ENCODE peak calls at places on chromosomes 1 and 21, in nine cellular contexts. One of them, this sample, is unnamed.

GRCh38 chr1:223242971-223243370 is 99.9 kb upstream of the TLR5 start:
- DNase-seq in foreskin fibroblast: no peak
- DNase-seq in tibial nerve: no peak
- DNase-seq in BJ: no peak
- DNase-seq in left ventricle myocardium inferior: no peak
- DNase-seq in A673: no peak
- DNase-seq in skeletal muscle cell: no peak
- DNase-seq in breast epithelium: no peak
- DNase-seq in lung: no peak
- DNase-seq in this sample: no peak

GRCh38 chr1:161726631-161727342 is 5.4 kb downstream of the FCRLB start:
- DNase-seq in A673: peak; percentile 91
- DNase-seq in foreskin fibroblast: peak; percentile 95
- DNase-seq in skeletal muscle cell: no peak
- DNase-seq in breast epithelium: peak; percentile 72
- DNase-seq in BJ: no peak
- DNase-seq in lung: peak; percentile 83
- DNase-seq in tibial nerve: peak; percentile 80
- DNase-seq in left ventricle myocardium inferior: peak; percentile 90
- DNase-seq in this sample: no peak

GRCh38 chr1:151156515-151156819 is at the start of gene TNFAIP8L2:
- DNase-seq in tibial nerve: no peak
- DNase-seq in lung: peak; percentile 62
- DNase-seq in A673: no peak
- DNase-seq in left ventricle myocardium inferior: peak; percentile 58
- DNase-seq in skeletal muscle cell: no peak
- DNase-seq in foreskin fibroblast: peak; percentile 13
- DNase-seq in BJ: no peak
- DNase-seq in breast epithelium: no peak
- DNase-seq in this sample: peak; percentile 41

GRCh38 chr1:107293901-107294600 is 153.2 kb downstream of the NTNG1 start:
- DNase-seq in foreskin fibroblast: no peak
- DNase-seq in A673: no peak
- DNase-seq in lung: no peak
- DNase-seq in skeletal muscle cell: no peak
- DNase-seq in tibial nerve: no peak
- DNase-seq in breast epithelium: no peak
- DNase-seq in left ventricle myocardium inferior: no peak
- DNase-seq in BJ: no peak
- DNase-seq in this sample: no peak

GRCh38 chr1:162629651-162630050 is 2.6 kb upstream of the DDR2 start:
- DNase-seq in skeletal muscle cell: peak; percentile 74
- DNase-seq in BJ: peak; percentile 76
- DNase-seq in left ventricle myocardium inferior: no peak
- DNase-seq in breast epithelium: no peak
- DNase-seq in A673: peak; percentile 34
- DNase-seq in foreskin fibroblast: peak; percentile 82
- DNase-seq in lung: no peak
- DNase-seq in tibial nerve: no peak
- DNase-seq in this sample: no peak

GRCh38 chr1:39902121-39902807 is 547 bp upstream of the MYCL start:
- DNase-seq in breast epithelium: peak; percentile 79
- DNase-seq in foreskin fibroblast: peak; percentile 65
- DNase-seq in BJ: no peak
- DNase-seq in lung: peak; percentile 84
- DNase-seq in A673: no peak
- DNase-seq in tibial nerve: peak; percentile 26
- DNase-seq in left ventricle myocardium inferior: peak; percentile 63
- DNase-seq in skeletal muscle cell: no peak
- DNase-seq in this sample: no peak

GRCh38 chr1:221900678-221901077 is 158.8 kb upstream of the DUSP10 start:
- DNase-seq in left ventricle myocardium inferior: no peak
- DNase-seq in lung: no peak
- DNase-seq in tibial nerve: no peak
- DNase-seq in A673: no peak
- DNase-seq in BJ: no peak
- DNase-seq in skeletal muscle cell: no peak
- DNase-seq in foreskin fibroblast: no peak
- DNase-seq in breast epithelium: no peak
- DNase-seq in this sample: no peak

GRCh38 chr1:47324682-47325081 is 8.9 kb upstream of the CMPK1 start:
- DNase-seq in foreskin fibroblast: no peak
- DNase-seq in skeletal muscle cell: no peak
- DNase-seq in breast epithelium: no peak
- DNase-seq in A673: peak; percentile 38
- DNase-seq in tibial nerve: no peak
- DNase-seq in lung: no peak
- DNase-seq in BJ: no peak
- DNase-seq in left ventricle myocardium inferior: no peak
- DNase-seq in this sample: no peak

GRCh38 chr1:208235983-208236761 is 8.0 kb downstream of the PLXNA2 start:
- DNase-seq in skeletal muscle cell: no peak
- DNase-seq in A673: no peak
- DNase-seq in left ventricle myocardium inferior: peak; percentile 58
- DNase-seq in lung: peak; percentile 67
- DNase-seq in breast epithelium: no peak
- DNase-seq in tibial nerve: peak; percentile 28
- DNase-seq in foreskin fibroblast: peak; percentile 77
- DNase-seq in BJ: no peak
- DNase-seq in this sample: peak; percentile 15

GRCh38 chr1:201310986-201311355 is 27.7 kb downstream of the PKP1 start:
- DNase-seq in A673: peak; percentile 94
- DNase-seq in tibial nerve: no peak
- DNase-seq in lung: peak; percentile 60
- DNase-seq in left ventricle myocardium inferior: no peak
- DNase-seq in breast epithelium: peak; percentile 94
- DNase-seq in skeletal muscle cell: no peak
- DNase-seq in BJ: no peak
- DNase-seq in foreskin fibroblast: peak; percentile 46
- DNase-seq in this sample: no peak

GRCh38 chr1:243628476-243628907 is 221.6 kb downstream of the AKT3 start:
- DNase-seq in left ventricle myocardium inferior: no peak
- DNase-seq in A673: no peak
- DNase-seq in lung: no peak
- DNase-seq in tibial nerve: no peak
- DNase-seq in foreskin fibroblast: peak; percentile 6
- DNase-seq in BJ: no peak
- DNase-seq in skeletal muscle cell: no peak
- DNase-seq in breast epithelium: no peak
- DNase-seq in this sample: peak; percentile 31

GRCh38 chr21:33383056-33383888 is 19.9 kb upstream of the IFNGR2 start:
- DNase-seq in left ventricle myocardium inferior: peak; percentile 60
- DNase-seq in tibial nerve: no peak
- DNase-seq in breast epithelium: peak; percentile 59
- DNase-seq in A673: no peak
- DNase-seq in lung: peak; percentile 58
- DNase-seq in BJ: no peak
- DNase-seq in foreskin fibroblast: peak; percentile 92
- DNase-seq in skeletal muscle cell: no peak
- DNase-seq in this sample: no peak
- H3K4me3 ChIP-seq in left ventricle myocardium inferior: peak overlapping the region; percentile 58
- H3K4me3 ChIP-seq in tibial nerve: peak overlapping the region; percentile 26
- H3K4me3 ChIP-seq in breast epithelium: peak overlapping the region; percentile 51
- H3K4me3 ChIP-seq in A673: no peak overlapping the region
- H3K4me3 ChIP-seq in lung: no peak overlapping the region
- H3K4me3 ChIP-seq in BJ: no peak overlapping the region
- H3K4me3 ChIP-seq in foreskin fibroblast: no peak overlapping the region
- H3K4me3 ChIP-seq in skeletal muscle cell: peak overlapping the region; percentile 13
- H3K4me3 ChIP-seq in this sample: peak overlapping the region; percentile 49

GRCh38 chr21:16345757-16346156 is 616.0 kb downstream of the USP25 start:
- DNase-seq in A673: no peak
- DNase-seq in tibial nerve: no peak
- DNase-seq in lung: no peak
- DNase-seq in left ventricle myocardium inferior: no peak
- DNase-seq in skeletal muscle cell: no peak
- DNase-seq in foreskin fibroblast: no peak
- DNase-seq in BJ: no peak
- DNase-seq in breast epithelium: no peak
- DNase-seq in this sample: no peak
- H3K4me3 ChIP-seq in A673: no peak overlapping the region
- H3K4me3 ChIP-seq in tibial nerve: no peak overlapping the region
- H3K4me3 ChIP-seq in lung: no peak overlapping the region
- H3K4me3 ChIP-seq in left ventricle myocardium inferior: no peak overlapping the region
- H3K4me3 ChIP-seq in skeletal muscle cell: no peak overlapping the region
- H3K4me3 ChIP-seq in foreskin fibroblast: no peak overlapping the region
- H3K4me3 ChIP-seq in BJ: no peak overlapping the region
- H3K4me3 ChIP-seq in breast epithelium: no peak overlapping the region
- H3K4me3 ChIP-seq in this sample: no peak overlapping the region

DNA sequence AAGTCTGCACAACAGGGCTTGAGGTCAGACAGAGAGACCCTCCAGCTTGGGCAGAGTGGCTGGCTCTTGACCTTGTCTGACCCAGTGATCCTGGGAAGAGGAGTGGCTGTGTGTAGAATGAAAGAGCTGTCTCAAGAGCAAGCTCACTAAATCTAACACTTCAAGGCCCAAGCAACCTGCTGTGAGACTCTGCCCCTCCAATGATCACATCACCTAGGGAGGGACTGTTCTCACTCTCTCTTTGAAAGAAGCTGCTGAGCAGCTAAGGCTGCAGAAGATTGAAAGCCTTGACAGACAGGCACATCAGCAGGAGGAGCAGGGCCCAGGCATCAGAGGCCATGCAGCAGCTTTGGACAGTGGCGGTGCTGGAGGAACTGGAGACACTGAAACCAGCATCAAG is 61.4 kb downstream of the SYT2 start:
- DNase-seq in skeletal muscle cell: no peak
- DNase-seq in breast epithelium: no peak
- DNase-seq in left ventricle myocardium inferior: no peak
- DNase-seq in A673: no peak
- DNase-seq in lung: no peak
- DNase-seq in tibial nerve: no peak
- DNase-seq in foreskin fibroblast: no peak
- DNase-seq in BJ: no peak
- DNase-seq in this sample: no peak
- H3K4me3 ChIP-seq in skeletal muscle cell: no peak overlapping the region
- H3K4me3 ChIP-seq in breast epithelium: no peak overlapping the region
- H3K4me3 ChIP-seq in left ventricle myocardium inferior: no peak overlapping the region
- H3K4me3 ChIP-seq in A673: no peak overlapping the region
- H3K4me3 ChIP-seq in lung: no peak overlapping the region
- H3K4me3 ChIP-seq in tibial nerve: no peak overlapping the region
- H3K4me3 ChIP-seq in foreskin fibroblast: no peak overlapping the region
- H3K4me3 ChIP-seq in BJ: no peak overlapping the region
- H3K4me3 ChIP-seq in this sample: no peak overlapping the region

DNA sequence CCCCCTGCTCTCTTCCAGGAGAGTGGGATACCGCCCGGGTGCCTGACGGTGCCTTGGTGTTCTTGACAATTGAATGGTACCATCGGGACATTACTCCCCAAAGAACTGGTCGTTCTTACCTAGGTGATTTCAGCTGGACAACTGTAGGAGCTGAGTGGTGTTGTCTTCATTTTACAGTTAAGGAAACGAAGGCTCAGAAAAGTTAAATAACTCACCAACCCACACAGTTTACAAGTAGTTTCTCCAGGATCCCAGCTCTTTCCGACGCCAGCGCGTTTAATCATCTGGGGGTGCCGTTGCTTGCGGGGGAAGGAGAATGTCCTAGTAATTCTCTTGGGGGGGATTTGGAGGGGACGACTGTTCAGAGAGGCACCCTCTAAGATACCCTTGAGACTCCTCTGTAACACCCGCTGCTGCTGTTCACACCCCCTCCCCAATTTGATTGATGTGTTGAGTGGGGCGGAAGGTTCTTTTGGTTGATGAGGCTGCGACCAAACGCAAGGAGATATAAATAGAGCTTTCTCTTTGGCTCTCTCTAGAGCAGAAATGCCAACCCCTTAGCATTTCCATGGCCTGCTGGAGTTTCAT is 1.8 kb downstream of the PIK3CD start:
- DNase-seq in lung: no peak
- DNase-seq in left ventricle myocardium inferior: no peak
- DNase-seq in A673: no peak
- DNase-seq in tibial nerve: no peak
- DNase-seq in skeletal muscle cell: no peak
- DNase-seq in BJ: no peak
- DNase-seq in foreskin fibroblast: no peak
- DNase-seq in breast epithelium: no peak
- DNase-seq in this sample: no peak
- H3K4me3 ChIP-seq in lung: no peak overlapping the region
- H3K4me3 ChIP-seq in left ventricle myocardium inferior: peak overlapping the region; percentile 64
- H3K4me3 ChIP-seq in A673: no peak overlapping the region
- H3K4me3 ChIP-seq in tibial nerve: peak overlapping the region; percentile 58
- H3K4me3 ChIP-seq in skeletal muscle cell: no peak overlapping the region
- H3K4me3 ChIP-seq in BJ: no peak overlapping the region
- H3K4me3 ChIP-seq in foreskin fibroblast: no peak overlapping the region
- H3K4me3 ChIP-seq in breast epithelium: peak overlapping the region; percentile 76
- H3K4me3 ChIP-seq in this sample: no peak overlapping the region

GRCh38 chr1:19651141-19651737 is 7.1 kb downstream of the NBL1 start:
- DNase-seq in foreskin fibroblast: peak; percentile 84
- DNase-seq in breast epithelium: no peak
- DNase-seq in tibial nerve: peak; percentile 27
- DNase-seq in lung: no peak
- DNase-seq in left ventricle myocardium inferior: peak; percentile 59
- DNase-seq in skeletal muscle cell: no peak
- DNase-seq in A673: peak; percentile 62
- DNase-seq in BJ: no peak
- DNase-seq in this sample: peak; percentile 26
- H3K4me3 ChIP-seq in foreskin fibroblast: no peak overlapping the region
- H3K4me3 ChIP-seq in breast epithelium: peak overlapping the region; percentile 51
- H3K4me3 ChIP-seq in tibial nerve: no peak overlapping the region
- H3K4me3 ChIP-seq in lung: no peak overlapping the region
- H3K4me3 ChIP-seq in left ventricle myocardium inferior: peak overlapping the region; percentile 40
- H3K4me3 ChIP-seq in skeletal muscle cell: no peak overlapping the region
- H3K4me3 ChIP-seq in A673: no peak overlapping the region
- H3K4me3 ChIP-seq in BJ: no peak overlapping the region
- H3K4me3 ChIP-seq in this sample: no peak overlapping the region

This sample was measured in Jurkat, Clone E6-1.